ENCODE peak calls at places on chromosomes 1 and 21, in four cellular contexts. One of them, this sample, is unnamed.

GRCh38 chr1:53553734-53554509 is 94.7 kb downstream of the DMRTB1 start:
- DNase-seq in left ventricle myocardium inferior: peak
- DNase-seq in AG10803: no peak
- DNase-seq in GM23248: no peak
- DNase-seq in this sample: no peak

GRCh38 chr1:62891961-62892562 is 108.1 kb downstream of the ATG4C start:
- DNase-seq in GM23248: no peak
- DNase-seq in left ventricle myocardium inferior: no peak
- DNase-seq in AG10803: no peak
- DNase-seq in this sample: no peak

GRCh38 chr21:33157303-33157702 is 72.4 kb upstream of the IFNAR2 start:
- DNase-seq in AG10803: no peak
- DNase-seq in left ventricle myocardium inferior: no peak
- DNase-seq in GM23248: peak
- DNase-seq in this sample: peak

GRCh38 chr1:203048086-203048485 is 21.8 kb downstream of the PPFIA4 start:
- DNase-seq in left ventricle myocardium inferior: no peak
- DNase-seq in GM23248: no peak
- DNase-seq in AG10803: no peak
- DNase-seq in this sample: no peak

GRCh38 chr1:59143824-59144223 is 153.1 kb upstream of the FGGY start:
- DNase-seq in GM23248: peak
- DNase-seq in left ventricle myocardium inferior: no peak
- DNase-seq in AG10803: peak
- DNase-seq in this sample: peak

GRCh38 chr1:85581802-85582686 is 1.5 kb downstream of the CCN1 start:
- DNase-seq in GM23248: peak
- DNase-seq in AG10803: peak
- DNase-seq in left ventricle myocardium inferior: peak
- DNase-seq in this sample: peak

GRCh38 chr1:213539464-213539863 is 448.3 kb upstream of the PROX1 start:
- DNase-seq in left ventricle myocardium inferior: no peak
- DNase-seq in GM23248: no peak
- DNase-seq in AG10803: no peak
- DNase-seq in this sample: no peak

GRCh38 chr1:31739281-31739853 is 24.8 kb downstream of the ADGRB2 start:
- DNase-seq in left ventricle myocardium inferior: no peak
- DNase-seq in AG10803: no peak
- DNase-seq in GM23248: no peak
- DNase-seq in this sample: no peak

GRCh38 chr1:24886241-24886640 is 43.8 kb downstream of the RUNX3 start:
- DNase-seq in GM23248: no peak
- DNase-seq in left ventricle myocardium inferior: no peak
- DNase-seq in AG10803: no peak
- DNase-seq in this sample: no peak

GRCh38 chr1:43711049-43711448 is 3.7 kb downstream of the ST3GAL3 start:
- DNase-seq in left ventricle myocardium inferior: no peak
- DNase-seq in AG10803: peak
- DNase-seq in GM23248: peak
- DNase-seq in this sample: peak

GRCh38 chr21:42423197-42423675 is 19.5 kb downstream of the UBASH3A start:
- DNase-seq in left ventricle myocardium inferior: no peak
- DNase-seq in GM23248: no peak
- DNase-seq in AG10803: no peak
- DNase-seq in this sample: no peak

GRCh38 chr1:234997201-234998173 is 131.2 kb downstream of the TOMM20 start:
- DNase-seq in AG10803: peak
- DNase-seq in GM23248: peak
- DNase-seq in left ventricle myocardium inferior: peak
- DNase-seq in this sample: peak

GRCh38 chr1:221418346-221418745 is 323.5 kb downstream of the DUSP10 start:
- DNase-seq in left ventricle myocardium inferior: no peak
- DNase-seq in GM23248: no peak
- DNase-seq in AG10803: peak
- DNase-seq in this sample: peak

GRCh38 chr1:64834734-64835133 is 89.9 kb downstream of the RAVER2 start:
- DNase-seq in GM23248: peak
- DNase-seq in left ventricle myocardium inferior: no peak
- DNase-seq in AG10803: peak
- DNase-seq in this sample: peak

GRCh38 chr1:241639653-241640148 is 468 bp downstream of the CHML start:
- DNase-seq in AG10803: peak
- DNase-seq in left ventricle myocardium inferior: peak
- DNase-seq in GM23248: peak
- DNase-seq in this sample: peak

GRCh38 chr1:57550092-57550491 is 126.2 kb upstream of the DAB1 start:
- DNase-seq in GM23248: no peak
- DNase-seq in AG10803: peak
- DNase-seq in left ventricle myocardium inferior: no peak
- DNase-seq in this sample: no peak

GRCh38 chr1:117795190-117795589 is 134.2 kb downstream of the GDAP2 start:
- DNase-seq in AG10803: peak
- DNase-seq in left ventricle myocardium inferior: peak
- DNase-seq in GM23248: peak
- DNase-seq in this sample: peak

GRCh38 chr1:3618904-3619671 is 5.7 kb upstream of the TPRG1L start:
- DNase-seq in GM23248: peak
- DNase-seq in left ventricle myocardium inferior: peak
- DNase-seq in AG10803: peak
- DNase-seq in this sample: peak

GRCh38 chr21:42263591-42264131 is 44.7 kb downstream of the ABCG1 start:
- DNase-seq in AG10803: no peak
- DNase-seq in GM23248: no peak
- DNase-seq in left ventricle myocardium inferior: peak
- DNase-seq in this sample: peak

GRCh38 chr1:109341944-109342925 is 35.4 kb upstream of the MYBPHL start:
- DNase-seq in GM23248: no peak
- DNase-seq in left ventricle myocardium inferior: no peak
- DNase-seq in AG10803: no peak
- DNase-seq in this sample: no peak

GRCh38 chr1:90838720-90839119 is 121.6 kb upstream of the BARHL2 start:
- DNase-seq in GM23248: no peak
- DNase-seq in left ventricle myocardium inferior: no peak
- DNase-seq in AG10803: no peak
- DNase-seq in this sample: no peak

GRCh38 chr1:36096500-36097412 is 8.1 kb downstream of the ADPRS start:
- DNase-seq in GM23248: peak
- DNase-seq in AG10803: no peak
- DNase-seq in left ventricle myocardium inferior: no peak
- DNase-seq in this sample: no peak

GRCh38 chr21:14581902-14582457 is 35.9 kb upstream of the SAMSN1 start:
- DNase-seq in AG10803: no peak
- DNase-seq in left ventricle myocardium inferior: no peak
- DNase-seq in GM23248: no peak
- DNase-seq in this sample: no peak

GRCh38 chr1:191714810-191715209 is 443.5 kb upstream of the RGS18 start:
- DNase-seq in GM23248: no peak
- DNase-seq in AG10803: no peak
- DNase-seq in left ventricle myocardium inferior: no peak
- DNase-seq in this sample: no peak

GRCh38 chr1:156546267-156546666 is 26.1 kb downstream of the IQGAP3 start:
- DNase-seq in AG10803: no peak
- DNase-seq in GM23248: peak
- DNase-seq in left ventricle myocardium inferior: no peak
- DNase-seq in this sample: no peak

DNA sequence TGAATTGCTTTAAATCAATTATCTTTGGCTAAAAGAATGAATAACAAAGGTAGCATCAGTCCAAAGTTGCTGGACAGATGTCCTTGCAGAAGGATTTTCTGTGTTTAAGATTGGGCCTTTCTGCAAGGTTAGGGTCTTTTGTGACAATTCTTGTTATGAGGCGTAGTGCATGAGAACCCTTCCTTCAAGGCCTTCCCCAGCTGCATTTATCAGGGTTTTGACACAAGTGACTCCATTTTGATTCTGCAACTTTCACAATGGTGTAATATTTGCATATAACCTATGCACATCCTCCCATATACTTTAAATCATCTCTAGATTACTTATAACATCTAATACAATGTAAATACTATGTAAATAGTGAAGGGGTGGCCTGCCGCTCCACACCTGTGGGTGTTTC is 1.1 kb upstream of the SETD4 start:
- DNase-seq in AG10803: no peak
- DNase-seq in GM23248: no peak
- DNase-seq in left ventricle myocardium inferior: no peak
- DNase-seq in this sample: no peak
- H3K4me3 ChIP-seq in AG10803: no peak
- H3K4me3 ChIP-seq in GM23248: no peak
- H3K4me3 ChIP-seq in left ventricle myocardium inferior: no peak
- H3K4me3 ChIP-seq in this sample: no peak

DNA sequence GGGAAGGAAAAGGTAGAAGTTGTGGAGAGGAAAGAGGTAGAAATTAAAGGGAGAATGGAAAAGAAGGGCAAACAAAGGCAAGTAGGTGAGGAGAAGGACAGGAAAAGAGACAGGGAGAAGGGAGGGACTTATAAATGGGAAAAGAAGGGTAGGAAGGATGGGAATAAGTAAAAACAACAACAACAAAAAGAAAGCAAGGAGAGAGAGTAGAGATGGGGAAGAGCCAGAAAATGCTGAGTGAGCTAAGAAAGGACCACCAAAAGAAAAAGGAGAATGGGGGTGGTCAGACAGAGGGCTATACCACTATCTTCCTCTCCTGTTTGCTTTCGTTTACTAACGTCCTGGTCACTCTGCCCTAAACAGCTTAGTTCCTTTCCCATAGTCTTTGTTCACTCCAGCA is 1.7 kb upstream of the CMPK1 start:
- DNase-seq in AG10803: no peak
- DNase-seq in left ventricle myocardium inferior: no peak
- DNase-seq in GM23248: no peak
- DNase-seq in this sample: no peak
- H3K4me3 ChIP-seq in AG10803: no peak
- H3K4me3 ChIP-seq in left ventricle myocardium inferior: no peak
- H3K4me3 ChIP-seq in GM23248: peak
- H3K4me3 ChIP-seq in this sample: no peak

GRCh38 chr1:200041337-200042118 is 14.0 kb downstream of the NR5A2 start:
- DNase-seq in AG10803: no peak
- DNase-seq in GM23248: no peak
- DNase-seq in left ventricle myocardium inferior: no peak
- DNase-seq in this sample: no peak
- H3K4me3 ChIP-seq in AG10803: peak
- H3K4me3 ChIP-seq in GM23248: no peak
- H3K4me3 ChIP-seq in left ventricle myocardium inferior: peak
- H3K4me3 ChIP-seq in this sample: no peak

GRCh38 chr21:45170987-45171386 is 96.6 kb downstream of the ADARB1 start:
- DNase-seq in left ventricle myocardium inferior: no peak
- DNase-seq in AG10803: no peak
- DNase-seq in GM23248: no peak
- DNase-seq in this sample: no peak
- H3K4me3 ChIP-seq in left ventricle myocardium inferior: no peak
- H3K4me3 ChIP-seq in AG10803: no peak
- H3K4me3 ChIP-seq in GM23248: no peak
- H3K4me3 ChIP-seq in this sample: no peak

DNA sequence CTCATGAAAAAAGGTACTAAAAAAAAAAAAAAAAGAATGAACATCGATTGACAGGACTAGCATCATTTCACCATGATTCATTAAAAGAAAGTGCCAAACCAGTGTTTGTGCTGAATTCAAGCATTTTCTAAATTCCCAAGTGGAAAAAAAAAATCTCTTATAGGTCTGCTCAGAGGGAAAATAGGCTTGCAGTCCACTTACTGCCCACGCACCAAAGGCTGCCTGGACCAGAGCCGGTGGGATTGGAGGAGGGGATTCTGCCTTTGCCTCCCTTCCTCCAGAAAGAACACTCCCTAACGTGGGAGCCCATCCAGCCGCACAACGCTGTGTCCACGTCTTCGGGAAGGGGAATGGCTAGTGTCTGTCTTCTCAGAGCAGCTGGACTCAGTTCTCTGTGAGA is 5.5 kb upstream of the TRAPPC10 start:
- DNase-seq in left ventricle myocardium inferior: peak
- DNase-seq in AG10803: peak
- DNase-seq in GM23248: peak
- DNase-seq in this sample: peak
- H3K4me3 ChIP-seq in left ventricle myocardium inferior: no peak
- H3K4me3 ChIP-seq in AG10803: peak
- H3K4me3 ChIP-seq in GM23248: peak
- H3K4me3 ChIP-seq in this sample: peak

GRCh38 chr1:98211271-98211840 is 290.5 kb upstream of the DPYD start:
- DNase-seq in GM23248: no peak
- DNase-seq in left ventricle myocardium inferior: no peak
- DNase-seq in AG10803: no peak
- DNase-seq in this sample: no peak
- H3K4me3 ChIP-seq in GM23248: no peak
- H3K4me3 ChIP-seq in left ventricle myocardium inferior: no peak
- H3K4me3 ChIP-seq in AG10803: no peak
- H3K4me3 ChIP-seq in this sample: no peak

GRCh38 chr1:14648931-14649860 is 50.7 kb downstream of the KAZN start:
- DNase-seq in left ventricle myocardium inferior: no peak
- DNase-seq in GM23248: no peak
- DNase-seq in AG10803: no peak
- DNase-seq in this sample: no peak
- H3K4me3 ChIP-seq in left ventricle myocardium inferior: no peak
- H3K4me3 ChIP-seq in GM23248: no peak
- H3K4me3 ChIP-seq in AG10803: no peak
- H3K4me3 ChIP-seq in this sample: no peak

GRCh38 chr1:164609084-164609483 is 50.1 kb downstream of the PBX1 start:
- DNase-seq in left ventricle myocardium inferior: no peak
- DNase-seq in AG10803: no peak
- DNase-seq in GM23248: no peak
- DNase-seq in this sample: peak

GRCh38 chr1:164613176-164613575 is 54.2 kb downstream of the PBX1 start:
- DNase-seq in AG10803: no peak
- DNase-seq in left ventricle myocardium inferior: no peak
- DNase-seq in GM23248: peak
- DNase-seq in this sample: no peak

GRCh38 chr1:164610528-164611222 is 51.7 kb downstream of the PBX1 start:
- DNase-seq in left ventricle myocardium inferior: no peak
- DNase-seq in AG10803: no peak
- DNase-seq in GM23248: no peak
- DNase-seq in this sample: no peak

GRCh38 chr1:164614316-164614715 is 55.3 kb downstream of the PBX1 start:
- DNase-seq in AG10803: no peak
- DNase-seq in left ventricle myocardium inferior: no peak
- DNase-seq in GM23248: no peak
- DNase-seq in this sample: no peak

DNA sequence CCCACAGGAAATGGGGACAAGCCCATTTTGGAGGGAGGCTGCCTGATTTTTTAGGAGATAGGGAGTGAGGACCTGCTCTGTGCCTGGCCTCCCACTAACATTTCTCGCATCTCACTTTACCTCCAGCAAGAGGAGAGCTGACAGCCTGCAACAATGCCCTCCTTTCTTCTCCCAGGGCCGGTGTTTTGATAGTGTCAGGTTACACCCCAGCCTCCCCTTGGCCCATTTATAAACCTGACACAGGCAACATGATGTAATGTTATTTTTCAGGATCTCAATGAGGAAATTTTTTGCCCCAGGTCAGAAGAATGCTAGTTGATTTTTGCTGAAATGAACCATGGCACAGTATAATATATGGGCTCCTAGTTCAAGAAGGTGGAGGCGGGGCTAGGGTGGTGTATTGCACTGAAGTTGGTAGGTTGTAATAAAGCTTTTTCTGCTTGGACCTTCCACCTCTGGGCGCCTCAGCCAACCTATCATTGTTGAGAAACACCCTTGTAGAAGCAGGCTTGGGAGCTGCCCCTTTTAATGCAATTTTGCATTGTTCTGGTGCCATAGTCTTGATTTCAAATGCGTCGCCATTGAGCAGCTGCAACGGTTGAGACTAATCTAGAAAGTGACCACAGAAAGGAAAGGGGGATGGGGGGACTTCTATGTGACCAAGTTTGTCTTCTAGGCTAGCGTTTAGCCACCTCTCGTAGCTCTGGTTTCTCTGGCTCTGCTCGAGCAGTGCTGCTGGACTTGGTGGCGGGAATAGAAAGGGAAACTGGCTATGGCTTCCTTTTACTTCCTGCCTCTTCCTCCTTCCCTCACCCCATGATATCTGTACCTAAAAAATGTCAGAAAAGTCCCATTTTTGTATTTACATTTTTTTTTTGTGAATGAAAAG is 53.0 kb downstream of the PBX1 start:
- DNase-seq in GM23248: peak
- DNase-seq in AG10803: peak
- DNase-seq in left ventricle myocardium inferior: no peak
- DNase-seq in this sample: peak
- H3K4me3 ChIP-seq in GM23248: no peak
- H3K4me3 ChIP-seq in AG10803: no peak
- H3K4me3 ChIP-seq in left ventricle myocardium inferior: no peak
- H3K4me3 ChIP-seq in this sample: no peak

This sample was measured in fibroblast of the aortic adventitia.